ENCODE peak calls at places on chromosomes 2 and 18, in seven cellular contexts. X is RWPE1; A is brain microvascular endothelial cell; O is GM19239; V is activated CD8-positive, alpha-beta memory T cell treated with anti-CD3 and anti-CD28 coated beads for 4 hours; P is lower lobe of right lung; F is HS-5. E is an unnamed sample.

GRCh38 chr2:48107326-48107925 is 201.1 kb upstream of the FBXO11 start:
- DNase-seq in P (no peak), A (peak; percentile 70), O (no peak), F (peak; percentile 30), X (peak; percentile 79), V (no peak), E (peak; percentile 97)

GRCh38 chr2:219954331-219954730 is 326.9 kb downstream of the SLC4A3 start:
- DNase-seq in A (no peak), F (peak; percentile 39), O (no peak), V (no peak), P (no peak), X (no peak), E (no peak)

GRCh38 chr2:74919827-74920226 is 38.6 kb upstream of the POLE4 start:
- DNase-seq in A (peak; percentile 27), P (peak; percentile 83), F (no peak), V (peak; percentile 52), X (peak; percentile 62), O (peak; percentile 58), E (peak; percentile 22)

GRCh38 chr2:127101756-127102463 is 5.0 kb downstream of the BIN1 start:
- DNase-seq in O (no peak), V (no peak), A (no peak), P (peak; percentile 18), X (no peak), F (no peak), E (no peak)

GRCh38 chr18:76524900-76525698 is 30.1 kb upstream of the ZNF516 start:
- DNase-seq in A (peak; percentile 84), V (no peak), O (no peak), X (peak; percentile 50), P (no peak), F (no peak), E (peak; percentile 10)

GRCh38 chr2:234271342-234271741 is 220.8 kb downstream of the SPP2 start:
- DNase-seq in X (no peak), F (no peak), V (no peak), P (no peak), O (no peak), A (no peak), E (no peak)

GRCh38 chr2:74585406-74586182 is 31.1 kb downstream of the DOK1 start:
- DNase-seq in P (peak; percentile 57), O (no peak), A (no peak), F (no peak), X (no peak), V (no peak), E (no peak)

GRCh38 chr2:240556553-240557100 is 1.2 kb downstream of the ANKMY1 start:
- DNase-seq in X (no peak), O (no peak), F (no peak), A (peak; percentile 49), P (peak; percentile 63), V (no peak), E (peak; percentile 67)

GRCh38 chr2:62014102-62014501 is 108.6 kb downstream of the COMMD1 start:
- DNase-seq in X (no peak), P (no peak), F (no peak), A (peak; percentile 55), V (no peak), O (no peak), E (no peak)

GRCh38 chr2:25337276-25337675 is 4.4 kb downstream of the DNMT3A start:
- DNase-seq in O (no peak), V (no peak), A (no peak), P (no peak), F (no peak), X (no peak), E (no peak)

GRCh38 chr18:7757175-7757574 is 190.1 kb downstream of the PTPRM start:
- DNase-seq in P (no peak), A (no peak), O (no peak), X (no peak), V (no peak), F (peak; percentile 2), E (peak; percentile 40)

GRCh38 chr2:190119948-190120347 is 57.4 kb upstream of the MSTN start:
- DNase-seq in A (no peak), X (no peak), P (no peak), V (no peak), O (no peak), F (no peak), E (no peak)

GRCh38 chr18:78914586-78914935 is 65.1 kb upstream of the SALL3 start:
- DNase-seq in F (no peak), P (no peak), A (no peak), O (no peak), V (no peak), X (no peak), E (no peak)

GRCh38 chr2:113124181-113124961 is 3.0 kb upstream of the IL1RN start:
- DNase-seq in P (no peak), A (peak; percentile 15), X (peak; percentile 73), V (no peak), O (no peak), F (no peak), E (peak; percentile 66)

GRCh38 chr2:120977582-120978358 is 242.1 kb downstream of the GLI2 start:
- DNase-seq in X (no peak), P (peak; percentile 28), F (no peak), O (no peak), V (no peak), A (no peak), E (no peak)

GRCh38 chr2:101596346-101596745 is 101.2 kb upstream of the MAP4K4 start:
- DNase-seq in O (no peak), F (no peak), A (no peak), P (no peak), X (no peak), V (no peak), E (peak; percentile 76)

GRCh38 chr2:230697676-230698075 is 15.0 kb upstream of the CAB39 start:
- DNase-seq in X (no peak), O (no peak), A (no peak), V (no peak), F (no peak), P (no peak), E (no peak)

GRCh38 chr2:29923110-29923721 is 1.8 kb upstream of the ALK start:
- DNase-seq in X (peak; percentile 66), P (peak; percentile 53), F (no peak), A (peak; percentile 62), V (no peak), O (peak; percentile 74), E (peak; percentile 83)

GRCh38 chr2:10325278-10326145 is 22.8 kb downstream of the HPCAL1 start:
- DNase-seq in V (no peak), F (no peak), P (no peak), A (no peak), X (no peak), O (no peak), E (no peak)

GRCh38 chr2:186980117-186980442 is 131.1 kb upstream of the ZSWIM2 start:
- DNase-seq in A (no peak), V (no peak), O (no peak), X (no peak), F (no peak), P (no peak), E (no peak)

GRCh38 chr2:61694312-61695274 is 156.4 kb upstream of the XPO1 start:
- DNase-seq in X (peak; percentile 91), O (peak; percentile 69), V (peak; percentile 69), A (peak; percentile 73), P (peak; percentile 97), F (peak; percentile 37), E (peak; percentile 91)

GRCh38 chr18:3526421-3527354 is 76.7 kb downstream of the TGIF1 start:
- DNase-seq in O (no peak), A (peak; percentile 57), X (no peak), V (no peak), P (no peak), F (no peak), E (no peak)

GRCh38 chr2:70450641-70451250 is 102.9 kb downstream of the TGFA start:
- DNase-seq in P (no peak), X (no peak), V (no peak), F (no peak), A (no peak), O (no peak), E (no peak)

GRCh38 chr18:79617521-79618500 is 61.8 kb upstream of the CTDP1 start:
- DNase-seq in V (no peak), O (no peak), X (no peak), A (no peak), P (peak; percentile 44), F (no peak), E (no peak)

GRCh38 chr18:72541871-72542690 is 2.1 kb downstream of the CBLN2 start:
- DNase-seq in O (no peak), P (no peak), A (no peak), X (no peak), V (no peak), F (no peak), E (no peak)

E was measured in MCF 10A.